ENCODE peak calls at places on chromosome 5, in ten cellular contexts. B is HepG2, U is glutamatergic neuron, J is adrenal gland, Q is OCI-LY7, O is HFFc6, P is mammary epithelial cell, G is PC-9, E is stomach, N is heart left ventricle. X is an unnamed sample.

GRCh38 chr5:40689442-40689841 is 9.7 kb downstream of the PTGER4 start:
- DNase-seq in Q (no peak), O (peak), B (peak), J (no peak), E (no peak), G (peak), N (peak), U (no peak), P (peak), X (peak)

GRCh38 chr5:157057459-157058370 is 1.2 kb downstream of the HAVCR1 start:
- DNase-seq in J (no peak), U (no peak), B (no peak), O (no peak), G (no peak), Q (no peak), E (no peak), P (no peak), N (no peak), X (no peak)

GRCh38 chr5:6859951-6860638 is 146.9 kb downstream of the TENT4A start:
- DNase-seq in U (no peak), O (no peak), G (no peak), Q (no peak), B (no peak), P (no peak), E (no peak), N (no peak), J (no peak), X (no peak)

GRCh38 chr5:170357853-170358497 is 31.2 kb downstream of the KCNMB1 start:
- DNase-seq in J (peak), O (no peak), E (peak), G (no peak), P (no peak), N (peak), U (no peak), Q (peak), B (no peak), X (no peak)

GRCh38 chr5:131644822-131645221 is 9.8 kb upstream of the RAPGEF6 start:
- DNase-seq in E (no peak), Q (no peak), U (no peak), B (no peak), N (no peak), O (peak), G (no peak), J (no peak), P (no peak), X (no peak)

GRCh38 chr5:131641494-131641893 is 6.5 kb upstream of the RAPGEF6 start:
- DNase-seq in E (no peak), J (no peak), Q (no peak), O (no peak), P (no peak), G (no peak), B (no peak), N (no peak), U (no peak), X (no peak)

GRCh38 chr5:113510836-113511451 is 2.5 kb upstream of the YTHDC2 start:
- DNase-seq in O (peak), J (no peak), N (no peak), B (peak), U (no peak), E (no peak), Q (peak), G (peak), P (peak), X (peak)

GRCh38 chr5:120446068-120446492 is 18.0 kb upstream of the PRR16 start:
- DNase-seq in P (peak), N (peak), O (peak), Q (no peak), J (no peak), U (no peak), B (no peak), E (no peak), G (no peak), X (no peak)

GRCh38 chr5:6937675-6938074 is 224.4 kb downstream of the TENT4A start:
- DNase-seq in Q (no peak), B (no peak), J (no peak), E (no peak), G (no peak), N (no peak), U (no peak), P (no peak), O (no peak), X (no peak)

GRCh38 chr5:77569409-77569808 is 69.1 kb downstream of the OTP start:
- DNase-seq in O (no peak), B (no peak), Q (no peak), P (no peak), U (no peak), G (no peak), N (no peak), E (no peak), J (no peak), X (no peak)

GRCh38 chr5:77322406-77322805 is 111.9 kb downstream of the PDE8B start:
- DNase-seq in U (no peak), O (no peak), J (no peak), G (no peak), P (no peak), E (no peak), N (no peak), B (no peak), Q (no peak), X (no peak)

GRCh38 chr5:158755221-158755620 is 344.5 kb downstream of the EBF1 start:
- DNase-seq in J (no peak), Q (peak), G (no peak), U (no peak), P (no peak), E (no peak), N (no peak), O (no peak), B (no peak), X (no peak)

GRCh38 chr5:64971538-64971937 is 202.8 kb downstream of the CWC27 start:
- DNase-seq in O (peak), B (no peak), E (no peak), Q (peak), N (no peak), U (no peak), P (no peak), G (no peak), J (no peak), X (no peak)

GRCh38 chr5:35369965-35370790 is 139.9 kb upstream of the PRLR start:
- DNase-seq in O (no peak), J (peak), B (no peak), P (no peak), G (no peak), N (no peak), U (no peak), E (no peak), Q (no peak), X (no peak)

GRCh38 chr5:172351240-172351778 is 67.7 kb upstream of the UBTD2 start:
- DNase-seq in O (no peak), Q (no peak), B (peak), E (no peak), N (no peak), J (no peak), G (no peak), P (no peak), U (no peak), X (no peak)

GRCh38 chr5:112885001-112885400 is 23.9 kb downstream of the SRP19 start:
- DNase-seq in G (no peak), Q (no peak), E (peak), B (no peak), U (no peak), O (no peak), J (peak), N (no peak), P (no peak), X (no peak)

GRCh38 chr5:142871056-142871879 is 101.1 kb downstream of the ARHGAP26 start:
- DNase-seq in P (peak), N (no peak), G (no peak), B (no peak), Q (no peak), O (no peak), E (peak), U (no peak), J (no peak), X (no peak)
- TF ChIP-seq CTCF in P (no peak), N (no peak), G (no peak), B (no peak), Q (no peak), O (no peak), E (no peak), U (no peak), J (no peak), X (no peak)

GRCh38 chr5:141343242-141343952 is at the start of gene PCDHGA3:
- DNase-seq in G (no peak), O (peak), Q (peak), J (no peak), B (no peak), U (no peak), P (peak), N (no peak), E (no peak), X (no peak)
- TF ChIP-seq CTCF in G (peak), O (peak), Q (peak), J (peak), B (peak), U (no peak), P (peak), N (peak), E (no peak), X (no peak)

GRCh38 chr5:1737790-1738405 is 61.7 kb downstream of the MRPL36 start:
- DNase-seq in E (peak), B (peak), Q (peak), J (peak), P (peak), O (peak), N (no peak), U (no peak), G (no peak), X (peak)
- TF ChIP-seq CTCF in E (no peak), B (peak), Q (peak), J (peak), P (peak), O (peak), N (peak), U (peak), G (peak), X (peak)

DNA sequence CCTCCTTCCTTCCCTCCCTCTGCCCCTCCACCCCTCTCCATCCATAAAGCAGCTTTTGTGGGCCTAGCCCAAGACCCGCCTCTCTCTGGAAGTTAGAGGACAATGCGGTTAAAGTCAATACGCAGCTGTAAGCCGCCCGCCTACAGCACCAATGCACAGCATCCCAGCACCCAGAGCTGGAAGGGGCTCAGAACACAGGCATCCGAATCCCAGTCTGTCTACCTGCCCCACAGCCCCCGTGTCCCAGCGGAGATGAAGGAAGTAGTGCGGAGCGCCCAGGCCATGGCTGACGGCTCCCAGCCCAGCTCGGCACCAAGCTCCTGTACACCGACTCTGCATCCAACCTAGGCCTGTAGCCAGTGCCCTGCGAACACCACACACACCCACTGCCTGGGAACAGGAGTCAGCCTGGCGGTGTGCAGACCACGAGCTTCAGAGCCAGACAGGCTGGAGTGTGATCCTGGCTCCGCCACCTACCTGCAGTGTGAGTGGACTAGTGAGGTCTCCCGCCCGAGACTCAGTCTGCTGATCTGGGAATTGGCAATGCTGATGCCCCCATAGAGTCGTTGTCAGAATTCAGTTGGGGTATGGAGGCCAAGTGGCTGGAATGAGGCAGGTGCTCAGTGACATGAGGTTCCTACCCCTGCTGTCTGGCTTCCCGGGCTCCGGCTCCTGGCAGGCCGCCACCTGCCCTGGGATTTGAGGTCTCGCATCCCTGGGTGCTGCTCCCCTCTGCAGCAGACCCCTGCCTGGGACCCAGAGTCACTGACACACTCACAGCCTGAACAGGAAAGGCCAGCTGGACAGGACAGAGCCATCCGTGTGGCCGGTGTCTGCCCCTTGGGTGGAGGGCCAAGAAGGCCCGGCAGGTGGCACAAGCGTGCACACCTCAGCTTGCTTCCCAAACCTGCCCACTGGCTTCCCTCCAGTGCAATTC is 45.1 kb upstream of the RNF130 start:
- DNase-seq in Q (no peak), J (no peak), E (peak), P (peak), N (no peak), U (peak), G (peak), B (peak), O (no peak), X (no peak)
- TF ChIP-seq CTCF in Q (no peak), J (no peak), E (peak), P (peak), N (no peak), U (no peak), G (peak), B (peak), O (no peak), X (no peak)